ENCODE peak calls at places on chromosomes 2 and 18, in four cellular contexts. One of them, this sample, is unnamed.

GRCh38 chr2:9714630-9715214 is 83.9 kb upstream of the YWHAQ start:
- DNase-seq in pancreas: no peak
- DNase-seq in activated CD4-positive, alpha-beta T cell treated with anti-CD3 and anti-CD28 coated beads, Interleukin-2, amount 10 ng/mL, durations not matched to agents 7 days and 5 days: no peak
- DNase-seq in effector CD4-positive, alpha-beta T cell: no peak
- DNase-seq in this sample: no peak

GRCh38 chr2:151560289-151560688 is 150.6 kb downstream of the RIF1 start:
- DNase-seq in effector CD4-positive, alpha-beta T cell: no peak
- DNase-seq in pancreas: no peak
- DNase-seq in activated CD4-positive, alpha-beta T cell treated with anti-CD3 and anti-CD28 coated beads, Interleukin-2, amount 10 ng/mL, durations not matched to agents 7 days and 5 days: no peak
- DNase-seq in this sample: no peak

GRCh38 chr18:506264-506663 is 5.8 kb upstream of the COLEC12 start:
- DNase-seq in effector CD4-positive, alpha-beta T cell: no peak
- DNase-seq in pancreas: no peak
- DNase-seq in activated CD4-positive, alpha-beta T cell treated with anti-CD3 and anti-CD28 coated beads, Interleukin-2, amount 10 ng/mL, durations not matched to agents 7 days and 5 days: no peak
- DNase-seq in this sample: no peak

GRCh38 chr2:176370423-176370822 is 101.2 kb downstream of the MTX2 start:
- DNase-seq in activated CD4-positive, alpha-beta T cell treated with anti-CD3 and anti-CD28 coated beads, Interleukin-2, amount 10 ng/mL, durations not matched to agents 7 days and 5 days: no peak
- DNase-seq in pancreas: no peak
- DNase-seq in effector CD4-positive, alpha-beta T cell: no peak
- DNase-seq in this sample: no peak

GRCh38 chr2:146893500-146894041 is 951.3 kb upstream of the ACVR2A start:
- DNase-seq in effector CD4-positive, alpha-beta T cell: no peak
- DNase-seq in activated CD4-positive, alpha-beta T cell treated with anti-CD3 and anti-CD28 coated beads, Interleukin-2, amount 10 ng/mL, durations not matched to agents 7 days and 5 days: no peak
- DNase-seq in pancreas: no peak
- DNase-seq in this sample: no peak

GRCh38 chr18:69217271-69217670 is 183.4 kb upstream of the DOK6 start:
- DNase-seq in effector CD4-positive, alpha-beta T cell: no peak
- DNase-seq in activated CD4-positive, alpha-beta T cell treated with anti-CD3 and anti-CD28 coated beads, Interleukin-2, amount 10 ng/mL, durations not matched to agents 7 days and 5 days: no peak
- DNase-seq in pancreas: no peak
- DNase-seq in this sample: no peak

GRCh38 chr2:27672723-27673486 is 9.2 kb downstream of the SLC4A1AP start:
- DNase-seq in pancreas: no peak
- DNase-seq in effector CD4-positive, alpha-beta T cell: no peak
- DNase-seq in activated CD4-positive, alpha-beta T cell treated with anti-CD3 and anti-CD28 coated beads, Interleukin-2, amount 10 ng/mL, durations not matched to agents 7 days and 5 days: no peak
- DNase-seq in this sample: no peak

GRCh38 chr2:133146893-133147292 is 421.4 kb downstream of the NCKAP5 start:
- DNase-seq in effector CD4-positive, alpha-beta T cell: no peak
- DNase-seq in activated CD4-positive, alpha-beta T cell treated with anti-CD3 and anti-CD28 coated beads, Interleukin-2, amount 10 ng/mL, durations not matched to agents 7 days and 5 days: no peak
- DNase-seq in pancreas: no peak
- DNase-seq in this sample: no peak

GRCh38 chr2:10080536-10081304 is 509 bp upstream of the CYS1 start:
- DNase-seq in effector CD4-positive, alpha-beta T cell: no peak
- DNase-seq in activated CD4-positive, alpha-beta T cell treated with anti-CD3 and anti-CD28 coated beads, Interleukin-2, amount 10 ng/mL, durations not matched to agents 7 days and 5 days: peak
- DNase-seq in pancreas: no peak
- DNase-seq in this sample: no peak

GRCh38 chr2:17877811-17878221 is 651 bp upstream of the KCNS3 start:
- DNase-seq in effector CD4-positive, alpha-beta T cell: no peak
- DNase-seq in pancreas: no peak
- DNase-seq in activated CD4-positive, alpha-beta T cell treated with anti-CD3 and anti-CD28 coated beads, Interleukin-2, amount 10 ng/mL, durations not matched to agents 7 days and 5 days: no peak
- DNase-seq in this sample: no peak

GRCh38 chr2:142142595-142142994 is 11.8 kb upstream of the LRP1B start:
- DNase-seq in pancreas: no peak
- DNase-seq in activated CD4-positive, alpha-beta T cell treated with anti-CD3 and anti-CD28 coated beads, Interleukin-2, amount 10 ng/mL, durations not matched to agents 7 days and 5 days: no peak
- DNase-seq in effector CD4-positive, alpha-beta T cell: no peak
- DNase-seq in this sample: no peak

GRCh38 chr2:48248251-48248933 is 281.6 kb upstream of the STON1 start:
- DNase-seq in pancreas: no peak
- DNase-seq in effector CD4-positive, alpha-beta T cell: no peak
- DNase-seq in activated CD4-positive, alpha-beta T cell treated with anti-CD3 and anti-CD28 coated beads, Interleukin-2, amount 10 ng/mL, durations not matched to agents 7 days and 5 days: no peak
- DNase-seq in this sample: no peak

GRCh38 chr18:72995558-72995957 is 127.8 kb upstream of the NETO1 start:
- DNase-seq in activated CD4-positive, alpha-beta T cell treated with anti-CD3 and anti-CD28 coated beads, Interleukin-2, amount 10 ng/mL, durations not matched to agents 7 days and 5 days: no peak
- DNase-seq in pancreas: no peak
- DNase-seq in effector CD4-positive, alpha-beta T cell: no peak
- DNase-seq in this sample: no peak

GRCh38 chr2:240505946-240506345 is 51.8 kb downstream of the ANKMY1 start:
- DNase-seq in pancreas: no peak
- DNase-seq in activated CD4-positive, alpha-beta T cell treated with anti-CD3 and anti-CD28 coated beads, Interleukin-2, amount 10 ng/mL, durations not matched to agents 7 days and 5 days: no peak
- DNase-seq in effector CD4-positive, alpha-beta T cell: no peak
- DNase-seq in this sample: no peak

GRCh38 chr18:12598181-12598921 is 59.6 kb downstream of the SPIRE1 start:
- DNase-seq in pancreas: no peak
- DNase-seq in activated CD4-positive, alpha-beta T cell treated with anti-CD3 and anti-CD28 coated beads, Interleukin-2, amount 10 ng/mL, durations not matched to agents 7 days and 5 days: no peak
- DNase-seq in effector CD4-positive, alpha-beta T cell: no peak
- DNase-seq in this sample: no peak

GRCh38 chr2:172921538-172922236 is 154.0 kb upstream of the MAP3K20 start:
- DNase-seq in pancreas: no peak
- DNase-seq in activated CD4-positive, alpha-beta T cell treated with anti-CD3 and anti-CD28 coated beads, Interleukin-2, amount 10 ng/mL, durations not matched to agents 7 days and 5 days: no peak
- DNase-seq in effector CD4-positive, alpha-beta T cell: no peak
- DNase-seq in this sample: no peak

GRCh38 chr2:109434351-109434750 is 179.4 kb downstream of the SEPTIN10 start:
- DNase-seq in activated CD4-positive, alpha-beta T cell treated with anti-CD3 and anti-CD28 coated beads, Interleukin-2, amount 10 ng/mL, durations not matched to agents 7 days and 5 days: no peak
- DNase-seq in effector CD4-positive, alpha-beta T cell: no peak
- DNase-seq in pancreas: no peak
- DNase-seq in this sample: no peak

GRCh38 chr2:98769784-98770183 is 38.9 kb upstream of the MGAT4A start:
- DNase-seq in activated CD4-positive, alpha-beta T cell treated with anti-CD3 and anti-CD28 coated beads, Interleukin-2, amount 10 ng/mL, durations not matched to agents 7 days and 5 days: no peak
- DNase-seq in effector CD4-positive, alpha-beta T cell: peak
- DNase-seq in pancreas: no peak
- DNase-seq in this sample: no peak

GRCh38 chr18:25420091-25420490 is 68.1 kb upstream of the ZNF521 start:
- DNase-seq in activated CD4-positive, alpha-beta T cell treated with anti-CD3 and anti-CD28 coated beads, Interleukin-2, amount 10 ng/mL, durations not matched to agents 7 days and 5 days: no peak
- DNase-seq in effector CD4-positive, alpha-beta T cell: no peak
- DNase-seq in pancreas: no peak
- DNase-seq in this sample: no peak

GRCh38 chr2:23550553-23550952 is 165.6 kb downstream of the KLHL29 start:
- DNase-seq in effector CD4-positive, alpha-beta T cell: no peak
- DNase-seq in activated CD4-positive, alpha-beta T cell treated with anti-CD3 and anti-CD28 coated beads, Interleukin-2, amount 10 ng/mL, durations not matched to agents 7 days and 5 days: no peak
- DNase-seq in pancreas: no peak
- DNase-seq in this sample: no peak

This sample was measured in activated T-cell treated with anti-CD3 and anti-CD28 coated beads, Interleukin-2, amount 50 U/mL, for 4 hours.